ENCODE peak calls at places on chromosomes 5 and 9, in four cellular contexts. One of them, this sample, is unnamed.
A peak's percentile ranks its signal among the peaks of the same experiment; 100 is the strongest.

GRCh38 chr5:74034738-74035137 is 408.7 kb downstream of the ARHGEF28 start:
- DNase-seq in GM12865: no peak
- DNase-seq in WTC11: no peak
- DNase-seq in GM13976: no peak
- DNase-seq in this sample: no peak

GRCh38 chr5:174720612-174721521 is 3.5 kb upstream of the MSX2 start:
- DNase-seq in GM13976: no peak
- DNase-seq in WTC11: peak; percentile 76
- DNase-seq in GM12865: no peak
- DNase-seq in this sample: no peak

GRCh38 chr5:93503598-93504067 is 77.4 kb downstream of the NR2F1-AS1 start:
- DNase-seq in GM13976: no peak
- DNase-seq in GM12865: no peak
- DNase-seq in WTC11: no peak
- DNase-seq in this sample: peak; percentile 79

GRCh38 chr5:149448831-149449714 is 70.0 kb upstream of the IL17B start:
- DNase-seq in WTC11: peak; percentile 33
- DNase-seq in GM13976: no peak
- DNase-seq in GM12865: no peak
- DNase-seq in this sample: peak; percentile 56

GRCh38 chr5:27706832-27707231 is 668.4 kb upstream of the CDH9 start:
- DNase-seq in WTC11: no peak
- DNase-seq in GM13976: no peak
- DNase-seq in GM12865: no peak
- DNase-seq in this sample: no peak

GRCh38 chr5:28165116-28165515 is 1126.7 kb upstream of the CDH9 start:
- DNase-seq in WTC11: no peak
- DNase-seq in GM12865: no peak
- DNase-seq in GM13976: no peak
- DNase-seq in this sample: peak; percentile 44

GRCh38 chr5:149779071-149779470 is 49.0 kb downstream of the PPARGC1B start:
- DNase-seq in WTC11: no peak
- DNase-seq in GM12865: no peak
- DNase-seq in GM13976: no peak
- DNase-seq in this sample: no peak

GRCh38 chr5:92505145-92505544 is 1075.9 kb downstream of the NR2F1-AS1 start:
- DNase-seq in GM13976: no peak
- DNase-seq in WTC11: no peak
- DNase-seq in GM12865: no peak
- DNase-seq in this sample: peak; percentile 87

GRCh38 chr9:120698766-120699165 is 15.5 kb downstream of the MEGF9 start:
- DNase-seq in GM12865: no peak
- DNase-seq in GM13976: no peak
- DNase-seq in WTC11: no peak
- DNase-seq in this sample: peak; percentile 54

GRCh38 chr5:59666709-59667108 is 226.8 kb downstream of the PDE4D start:
- DNase-seq in GM12865: no peak
- DNase-seq in GM13976: no peak
- DNase-seq in WTC11: no peak
- DNase-seq in this sample: no peak

GRCh38 chr9:98523231-98523901 is 185.4 kb downstream of the GABBR2 start:
- DNase-seq in GM12865: no peak
- DNase-seq in GM13976: no peak
- DNase-seq in WTC11: peak; percentile 40
- DNase-seq in this sample: peak; percentile 30

GRCh38 chr5:11143456-11144267 is 382.6 kb upstream of the DAP start:
- DNase-seq in WTC11: no peak
- DNase-seq in GM12865: peak; percentile 34
- DNase-seq in GM13976: no peak
- DNase-seq in this sample: no peak

GRCh38 chr5:42570946-42571625 is 147.8 kb downstream of the GHR start:
- DNase-seq in GM13976: no peak
- DNase-seq in WTC11: no peak
- DNase-seq in GM12865: no peak
- DNase-seq in this sample: no peak

GRCh38 chr5:12772276-12772675 is 868.0 kb upstream of the CTNND2 start:
- DNase-seq in GM13976: no peak
- DNase-seq in WTC11: no peak
- DNase-seq in GM12865: no peak
- DNase-seq in this sample: no peak

GRCh38 chr5:137220523-137220927 is 278.6 kb downstream of the SPOCK1 start:
- DNase-seq in WTC11: no peak
- DNase-seq in GM12865: peak; percentile 43
- DNase-seq in GM13976: peak; percentile 26
- DNase-seq in this sample: peak; percentile 80

GRCh38 chr5:149130121-149130931 is 11.0 kb upstream of the ABLIM3 start:
- DNase-seq in WTC11: no peak
- DNase-seq in GM13976: peak; percentile 6
- DNase-seq in GM12865: no peak
- DNase-seq in this sample: peak; percentile 45

GRCh38 chr5:173327084-173327947 is 898 bp downstream of the STC2 start:
- DNase-seq in GM12865: peak; percentile 42
- DNase-seq in GM13976: peak; percentile 61
- DNase-seq in WTC11: no peak
- DNase-seq in this sample: peak; percentile 50

GRCh38 chr5:104186100-104186499 is 623.5 kb upstream of the NUDT12 start:
- DNase-seq in GM13976: no peak
- DNase-seq in GM12865: no peak
- DNase-seq in WTC11: peak; percentile 16
- DNase-seq in this sample: no peak

GRCh38 chr5:139795074-139796001 is at the start of gene PSD2:
- DNase-seq in GM12865: no peak
- DNase-seq in WTC11: peak; percentile 61
- DNase-seq in GM13976: peak; percentile 63
- DNase-seq in this sample: no peak

GRCh38 chr9:97176206-97176605 is 131.3 kb upstream of the CCDC180 start:
- DNase-seq in GM12865: no peak
- DNase-seq in WTC11: no peak
- DNase-seq in GM13976: no peak
- DNase-seq in this sample: no peak

GRCh38 chr5:124599048-124599973 is 147.1 kb downstream of the ZNF608 start:
- DNase-seq in GM12865: peak; percentile 53
- DNase-seq in WTC11: no peak
- DNase-seq in GM13976: peak; percentile 22
- DNase-seq in this sample: peak; percentile 98

GRCh38 chr5:67305913-67306710 is 109.5 kb upstream of the CD180 start:
- DNase-seq in GM13976: no peak
- DNase-seq in WTC11: no peak
- DNase-seq in GM12865: peak; percentile 49
- DNase-seq in this sample: peak; percentile 77

GRCh38 chr5:115068239-115069086 is 101.2 kb downstream of the TRIM36 start:
- DNase-seq in GM12865: peak; percentile 79
- DNase-seq in WTC11: no peak
- DNase-seq in GM13976: peak; percentile 9
- DNase-seq in this sample: peak; percentile 10

GRCh38 chr5:38305148-38305547 is 46.8 kb downstream of the EGFLAM start:
- DNase-seq in GM12865: no peak
- DNase-seq in GM13976: no peak
- DNase-seq in WTC11: no peak
- DNase-seq in this sample: no peak

GRCh38 chr9:98879958-98880300 is 63.8 kb upstream of the COL15A1 start:
- DNase-seq in WTC11: no peak
- DNase-seq in GM13976: no peak
- DNase-seq in GM12865: no peak
- DNase-seq in this sample: no peak

GRCh38 chr9:134637241-134637640 is 4.4 kb upstream of the COL5A1 start:
- DNase-seq in GM12865: no peak
- DNase-seq in GM13976: no peak
- DNase-seq in WTC11: no peak
- DNase-seq in this sample: no peak

GRCh38 chr9:6008169-6008979 is 7.0 kb downstream of the RANBP6 start:
- DNase-seq in GM13976: peak; percentile 92
- DNase-seq in GM12865: peak; percentile 99
- DNase-seq in WTC11: peak; percentile 91
- DNase-seq in this sample: peak; percentile 98

GRCh38 chr9:129981180-129981907 is 61.6 kb downstream of the FNBP1 start:
- DNase-seq in GM13976: no peak
- DNase-seq in WTC11: no peak
- DNase-seq in GM12865: no peak
- DNase-seq in this sample: peak; percentile 89

GRCh38 chr5:143582869-143583268 is 179.4 kb upstream of the NR3C1 start:
- DNase-seq in WTC11: no peak
- DNase-seq in GM12865: no peak
- DNase-seq in GM13976: no peak
- DNase-seq in this sample: no peak

GRCh38 chr5:174599992-174600391 is 124.4 kb upstream of the MSX2 start:
- DNase-seq in WTC11: peak; percentile 47
- DNase-seq in GM12865: no peak
- DNase-seq in GM13976: no peak
- DNase-seq in this sample: no peak

GRCh38 chr9:121811751-121812150 is 160.3 kb downstream of the DAB2IP start:
- DNase-seq in GM12865: no peak
- DNase-seq in GM13976: no peak
- DNase-seq in WTC11: no peak
- DNase-seq in this sample: no peak

GRCh38 chr5:94693043-94693822 is 74.8 kb downstream of the SLF1 start:
- DNase-seq in WTC11: no peak
- DNase-seq in GM12865: peak; percentile 36
- DNase-seq in GM13976: no peak
- DNase-seq in this sample: peak; percentile 65
- TF ChIP-seq CTCF in WTC11: no peak
- TF ChIP-seq CTCF in GM12865: peak; percentile 19
- TF ChIP-seq CTCF in GM13976: peak; percentile 38
- TF ChIP-seq CTCF in this sample: peak; percentile 19

GRCh38 chr5:75337366-75338021 is 474 bp downstream of the HMGCR start:
- DNase-seq in GM12865: peak; percentile 42
- DNase-seq in GM13976: peak; percentile 32
- DNase-seq in WTC11: no peak
- DNase-seq in this sample: peak; percentile 35

GRCh38 chr5:75338408-75338807 is 1.4 kb downstream of the HMGCR start:
- DNase-seq in GM13976: no peak
- DNase-seq in GM12865: no peak
- DNase-seq in WTC11: no peak
- DNase-seq in this sample: no peak

GRCh38 chr5:75335486-75335885 is 1.5 kb upstream of the HMGCR start:
- DNase-seq in GM13976: no peak
- DNase-seq in WTC11: no peak
- DNase-seq in GM12865: no peak
- DNase-seq in this sample: no peak

GRCh38 chr5:75336625-75337336 is at the start of gene HMGCR:
- DNase-seq in GM12865: peak; percentile 99
- DNase-seq in WTC11: peak; percentile 99
- DNase-seq in GM13976: peak; percentile 94
- DNase-seq in this sample: peak; percentile 99

DNA sequence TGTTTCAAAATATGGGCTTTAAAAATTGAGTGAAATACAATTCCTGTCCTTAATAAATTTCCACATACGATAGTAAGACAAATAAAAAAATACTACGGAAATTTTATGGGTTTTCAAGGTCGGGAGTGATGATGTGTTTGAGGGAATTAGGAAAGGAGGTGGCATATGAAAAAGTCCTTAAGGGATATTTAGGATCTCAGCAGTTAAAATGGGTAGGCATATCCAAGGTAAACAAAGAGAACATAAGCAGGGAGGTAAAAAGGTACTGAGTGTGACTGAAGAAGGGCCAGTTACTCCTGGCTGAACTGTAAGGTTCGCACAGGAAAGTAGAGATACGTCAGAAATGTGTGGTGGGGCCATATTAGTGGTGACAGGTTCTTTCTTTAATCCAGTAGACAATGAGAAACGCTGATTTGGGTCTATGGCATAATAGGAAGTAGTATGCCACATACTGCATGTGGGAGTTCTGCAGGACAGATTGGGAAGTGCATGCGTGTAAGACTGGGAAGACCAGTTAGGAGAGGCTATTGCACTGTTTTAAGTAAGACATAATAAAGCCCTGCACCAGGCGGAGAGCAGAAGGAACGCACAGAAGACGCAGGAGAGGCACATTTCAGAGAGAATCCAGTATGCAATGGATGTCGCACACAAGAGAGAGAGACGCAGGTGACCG is 932 bp upstream of the HMGCR start:
- DNase-seq in GM12865: peak; percentile 52
- DNase-seq in GM13976: peak; percentile 50
- DNase-seq in WTC11: no peak
- DNase-seq in this sample: peak; percentile 77
- TF ChIP-seq CTCF in GM12865: peak; percentile 23
- TF ChIP-seq CTCF in GM13976: no peak
- TF ChIP-seq CTCF in WTC11: no peak
- TF ChIP-seq CTCF in this sample: peak; percentile 23

GRCh38 chr5:53482717-53483638 is 2.5 kb downstream of the FST start:
- DNase-seq in WTC11: peak; percentile 57
- DNase-seq in GM13976: peak; percentile 48
- DNase-seq in GM12865: peak; percentile 29
- DNase-seq in this sample: peak; percentile 34
- TF ChIP-seq CTCF in WTC11: no peak
- TF ChIP-seq CTCF in GM13976: peak; percentile 26
- TF ChIP-seq CTCF in GM12865: no peak
- TF ChIP-seq CTCF in this sample: no peak

GRCh38 chr5:58240286-58240685 is 219.6 kb downstream of the PLK2 start:
- DNase-seq in WTC11: no peak
- DNase-seq in GM13976: no peak
- DNase-seq in GM12865: no peak
- DNase-seq in this sample: peak; percentile 89
- TF ChIP-seq CTCF in WTC11: no peak
- TF ChIP-seq CTCF in GM13976: no peak
- TF ChIP-seq CTCF in GM12865: no peak
- TF ChIP-seq CTCF in this sample: no peak

GRCh38 chr9:25003686-25004085 is 458.0 kb upstream of the IZUMO3 start:
- DNase-seq in WTC11: peak; percentile 74
- DNase-seq in GM13976: no peak
- DNase-seq in GM12865: no peak
- DNase-seq in this sample: no peak
- TF ChIP-seq CTCF in WTC11: peak; percentile 77
- TF ChIP-seq CTCF in GM13976: no peak
- TF ChIP-seq CTCF in GM12865: no peak
- TF ChIP-seq CTCF in this sample: no peak

GRCh38 chr9:90219548-90220118 is 423.0 kb downstream of the DIRAS2 start:
- DNase-seq in GM13976: peak; percentile 64
- DNase-seq in GM12865: peak; percentile 21
- DNase-seq in WTC11: peak; percentile 75
- DNase-seq in this sample: no peak
- TF ChIP-seq CTCF in GM13976: peak; percentile 57
- TF ChIP-seq CTCF in GM12865: peak; percentile 52
- TF ChIP-seq CTCF in WTC11: peak; percentile 56
- TF ChIP-seq CTCF in this sample: no peak

GRCh38 chr5:98753507-98753906 is 20.0 kb upstream of the RGMB start:
- DNase-seq in GM12865: no peak
- DNase-seq in WTC11: peak; percentile 46
- DNase-seq in GM13976: no peak
- DNase-seq in this sample: no peak
- TF ChIP-seq CTCF in GM12865: no peak
- TF ChIP-seq CTCF in WTC11: no peak
- TF ChIP-seq CTCF in GM13976: no peak
- TF ChIP-seq CTCF in this sample: no peak

DNA sequence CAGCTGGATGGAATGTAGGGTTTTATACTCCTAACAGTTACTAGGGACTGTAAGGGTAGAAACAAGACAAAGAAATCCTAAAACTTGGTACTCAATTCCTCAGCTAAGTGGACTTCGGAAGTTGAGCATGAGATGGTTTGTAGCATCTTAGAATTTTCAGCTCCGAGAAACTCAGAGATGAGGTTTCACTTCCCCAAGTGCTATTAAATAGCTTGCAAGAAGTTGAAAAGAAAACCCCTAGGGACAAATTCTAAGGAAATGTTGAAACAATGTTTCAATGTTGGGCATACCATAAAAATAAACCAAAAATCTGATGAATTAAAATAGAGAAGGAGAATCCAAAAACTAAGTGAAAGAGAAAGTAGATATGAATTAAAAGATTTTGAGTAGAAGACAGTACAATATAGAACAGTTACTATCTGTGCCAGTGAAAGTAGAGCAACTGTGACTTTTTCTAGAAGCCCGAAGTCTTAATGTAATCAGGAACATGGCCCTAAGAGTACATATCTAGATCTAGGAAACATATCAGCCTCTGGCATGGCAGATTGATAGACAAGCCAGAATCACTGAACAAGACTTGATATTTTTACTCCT is 308.6 kb upstream of the RGMB start:
- DNase-seq in WTC11: no peak
- DNase-seq in GM12865: peak; percentile 33
- DNase-seq in GM13976: no peak
- DNase-seq in this sample: no peak
- TF ChIP-seq CTCF in WTC11: no peak
- TF ChIP-seq CTCF in GM12865: no peak
- TF ChIP-seq CTCF in GM13976: no peak
- TF ChIP-seq CTCF in this sample: no peak

This sample was measured in endothelial cell of umbilical vein.